ENCODE peak calls at places on chromosome 2, in five cellular contexts. S is T-helper 2 cell, K is hippocampal formation, Q is bronchial epithelial cell, F is endodermal cell. D is an unnamed sample.

GRCh38 chr2:15941970-15942710 is 1.8 kb downstream of the MYCN start:
- DNase-seq in S (no peak), F (peak), K (no peak), Q (no peak), D (peak)

GRCh38 chr2:192887296-192887695 is 692.6 kb upstream of the TMEFF2 start:
- DNase-seq in S (no peak), F (no peak), K (no peak), Q (peak), D (no peak)

GRCh38 chr2:239313776-239314175 is 87.0 kb downstream of the HDAC4 start:
- DNase-seq in Q (no peak), F (peak), S (no peak), K (no peak), D (no peak)

GRCh38 chr2:128237081-128237534 is 81.6 kb downstream of the HS6ST1 start:
- DNase-seq in Q (no peak), K (no peak), F (no peak), S (no peak), D (no peak)

GRCh38 chr2:157749684-157750083 is 121.0 kb upstream of the ACVR1C start:
- DNase-seq in S (no peak), F (no peak), K (no peak), Q (no peak), D (no peak)

GRCh38 chr2:226869371-226869770 is 33.5 kb downstream of the RHBDD1 start:
- DNase-seq in S (no peak), K (peak), Q (no peak), F (no peak), D (no peak)

GRCh38 chr2:56130463-56131070 is 53.2 kb upstream of the CCDC85A start:
- DNase-seq in F (peak), Q (peak), K (peak), S (no peak), D (no peak)

GRCh38 chr2:61658841-61659780 is 121.0 kb upstream of the XPO1 start:
- DNase-seq in K (peak), S (no peak), Q (peak), F (no peak), D (peak)

GRCh38 chr2:119694994-119695521 is 16.1 kb downstream of the TMEM177 start:
- DNase-seq in Q (peak), F (peak), S (no peak), K (peak), D (no peak)

GRCh38 chr2:234109321-234109720 is 58.8 kb downstream of the SPP2 start:
- DNase-seq in S (no peak), K (no peak), F (no peak), Q (no peak), D (no peak)

GRCh38 chr2:130288467-130289403 is 54.0 kb upstream of the IMP4 start:
- DNase-seq in S (no peak), F (peak), K (no peak), Q (no peak), D (no peak)

GRCh38 chr2:152432206-152432653 is 97.3 kb downstream of the FMNL2 start:
- DNase-seq in S (no peak), Q (peak), F (no peak), K (no peak), D (no peak)

GRCh38 chr2:181152701-181153100 is 172.3 kb downstream of the UBE2E3 start:
- DNase-seq in Q (no peak), K (no peak), F (no peak), S (no peak), D (no peak)